ENCODE peak calls at places on chromosomes 12 and 14, in four cellular contexts. Z, F, J and H are unnamed samples.

GRCh38 chr12:122437656-122438121 is 15.2 kb upstream of the CLIP1 start:
- DNase-seq in Z (peak; percentile 38), F (peak; percentile 81), J (no peak), H (no peak)

GRCh38 chr12:56079729-56080555 is at the start of gene ERBB3:
- DNase-seq in Z (peak; percentile 57), F (peak; percentile 88), J (peak; percentile 88), H (peak; percentile 79)

GRCh38 chr12:104680070-104680469 is 223.3 kb downstream of the CHST11 start:
- DNase-seq in Z (no peak), F (peak; percentile 50), J (peak; percentile 55), H (no peak)

GRCh38 chr14:106377432-106377831 is 851.0 kb downstream of the TMEM121 start:
- DNase-seq in Z (no peak), F (no peak), J (no peak), H (no peak)

GRCh38 chr14:50758279-50758678 is 72.7 kb downstream of the NIN start:
- DNase-seq in Z (no peak), F (no peak), J (no peak), H (no peak)

GRCh38 chr12:1949771-1950470 is 31.5 kb upstream of the CACNA2D4 start:
- DNase-seq in Z (no peak), F (peak; percentile 9), J (no peak), H (no peak)

GRCh38 chr12:2455410-2455809 is 339.4 kb upstream of the FKBP4 start:
- DNase-seq in Z (no peak), F (no peak), J (no peak), H (no peak)

GRCh38 chr14:36238666-36239363 is 62.3 kb upstream of the PTCSC3 start:
- DNase-seq in Z (no peak), F (peak; percentile 67), J (no peak), H (no peak)

GRCh38 chr12:20588057-20588456 is 107.1 kb upstream of the SLCO1C1 start:
- DNase-seq in Z (no peak), F (no peak), J (peak; percentile 14), H (no peak)

GRCh38 chr12:86735072-86735471 is 478.9 kb upstream of the MGAT4C start:
- DNase-seq in Z (no peak), F (no peak), J (no peak), H (no peak)

GRCh38 chr12:43957732-43958131 is 121.9 kb downstream of the TMEM117 start:
- DNase-seq in Z (no peak), F (peak; percentile 68), J (peak; percentile 44), H (peak; percentile 10)

GRCh38 chr12:49358548-49359141 is 8.6 kb upstream of the SPATS2 start:
- DNase-seq in Z (no peak), F (peak; percentile 73), J (peak; percentile 88), H (peak; percentile 54)

GRCh38 chr14:26709019-26709418 is 111.2 kb upstream of the NOVA1 start:
- DNase-seq in Z (no peak), F (no peak), J (no peak), H (peak; percentile 38)

GRCh38 chr14:49975286-49975685 is 82.4 kb downstream of the ARF6 start:
- DNase-seq in Z (no peak), F (peak; percentile 97), J (no peak), H (peak; percentile 98)

GRCh38 chr14:103217538-103217937 is 94.3 kb downstream of the TNFAIP2 start:
- DNase-seq in Z (no peak), F (no peak), J (no peak), H (no peak)

GRCh38 chr12:39355841-39356240 is 87.1 kb downstream of the KIF21A start:
- DNase-seq in Z (no peak), F (no peak), J (no peak), H (no peak)

GRCh38 chr12:55935742-55936151 is 4.8 kb downstream of the DGKA start:
- DNase-seq in Z (peak; percentile 50), F (no peak), J (no peak), H (no peak)

GRCh38 chr14:74019743-74020142 is 594 bp downstream of the BBOF1 start:
- DNase-seq in Z (no peak), F (peak; percentile 74), J (no peak), H (no peak)

GRCh38 chr12:65922077-65922476 is 97.8 kb downstream of the HMGA2 start:
- DNase-seq in Z (no peak), F (no peak), J (no peak), H (no peak)

GRCh38 chr12:5466521-5466960 is 34.6 kb downstream of the NTF3 start:
- DNase-seq in Z (no peak), F (peak; percentile 79), J (no peak), H (no peak)

GRCh38 chr14:100079606-100080005 is 14.4 kb downstream of the EVL start:
- DNase-seq in Z (no peak), F (no peak), J (no peak), H (no peak)

GRCh38 chr12:105220929-105221290 is 15.1 kb downstream of the APPL2 start:
- DNase-seq in Z (no peak), F (no peak), J (no peak), H (peak; percentile 43)

GRCh38 chr14:104230946-104231345 is 92.6 kb downstream of the KIF26A start:
- DNase-seq in Z (no peak), F (no peak), J (no peak), H (no peak)

GRCh38 chr14:93905623-93906022 is 21.5 kb upstream of the FAM181A start:
- DNase-seq in Z (no peak), F (no peak), J (no peak), H (no peak)

GRCh38 chr12:26741828-26742227 is 91.2 kb downstream of the ITPR2 start:
- DNase-seq in Z (no peak), F (no peak), J (peak; percentile 41), H (no peak)

GRCh38 chr12:119857036-119857435 is 20.1 kb downstream of the CIT start:
- DNase-seq in Z (no peak), F (peak; percentile 13), J (no peak), H (no peak)

GRCh38 chr14:23577710-23578392 is 739 bp downstream of the JPH4 start:
- DNase-seq in Z (no peak), F (no peak), J (no peak), H (no peak)

GRCh38 chr12:116525418-116526001 is 33.7 kb upstream of the MAP1LC3B2 start:
- DNase-seq in Z (peak; percentile 38), F (peak; percentile 95), J (no peak), H (peak; percentile 64)

GRCh38 chr14:98171654-98172053 is 1100.3 kb downstream of the BCL11B start:
- DNase-seq in Z (no peak), F (no peak), J (no peak), H (no peak)

GRCh38 chr12:52058631-52059324 is 7.5 kb downstream of the NR4A1 start:
- DNase-seq in Z (no peak), F (no peak), J (peak; percentile 34), H (no peak)

GRCh38 chr12:943051-943450 is 6.4 kb downstream of the RAD52 start:
- DNase-seq in Z (no peak), F (no peak), J (no peak), H (no peak)

GRCh38 chr14:51638071-51638944 is 13.4 kb upstream of the FRMD6 start:
- DNase-seq in Z (no peak), F (peak; percentile 88), J (no peak), H (peak; percentile 74)

GRCh38 chr12:59372971-59373370 is 222.9 kb upstream of the SLC16A7 start:
- DNase-seq in Z (no peak), F (peak; percentile 8), J (no peak), H (no peak)

GRCh38 chr12:13183621-13184020 is 12.9 kb upstream of the EMP1 start:
- DNase-seq in Z (no peak), F (peak; percentile 61), J (no peak), H (peak; percentile 54)

GRCh38 chr12:107845980-107846659 is 71.6 kb downstream of the ASCL4 start:
- DNase-seq in Z (no peak), F (no peak), J (no peak), H (no peak)

GRCh38 chr12:100110276-100110675 is 32.4 kb downstream of the BLTP3B start:
- DNase-seq in Z (no peak), F (no peak), J (no peak), H (no peak)

GRCh38 chr14:101997429-101998336 is 33.3 kb downstream of the DYNC1H1 start:
- DNase-seq in Z (no peak), F (no peak), J (no peak), H (no peak)

GRCh38 chr14:70139384-70139783 is 49.4 kb downstream of the SLC8A3 start:
- DNase-seq in Z (no peak), F (no peak), J (no peak), H (no peak)

GRCh38 chr14:73457050-73457934 is 1.1 kb downstream of the NUMB start:
- DNase-seq in Z (peak; percentile 48), F (peak; percentile 54), J (no peak), H (no peak)

GRCh38 chr12:46786774-46787173 is 39.0 kb downstream of the SLC38A4 start:
- DNase-seq in Z (no peak), F (peak; percentile 86), J (no peak), H (no peak)